ENCODE peak calls at places on chromosomes 4 and X, in seven cellular contexts. Q, W, L, A, C, K and J are unnamed samples.

GRCh38 chrX:50707955-50708694 is 105.9 kb downstream of the SHROOM4 start:
- DNase-seq in Q (no peak), W (no peak), L (peak), A (no peak), C (no peak), K (no peak), J (no peak)

GRCh38 chrX:148609766-148610698 is 109.6 kb downstream of the AFF2 start:
- DNase-seq in Q (peak), W (no peak), L (no peak), A (no peak), C (no peak), K (no peak), J (peak)

GRCh38 chr4:36773467-36773866 is 471.1 kb upstream of the NWD2 start:
- DNase-seq in Q (no peak), W (no peak), L (no peak), A (no peak), C (no peak), K (no peak), J (no peak)

GRCh38 chr4:36207808-36208207 is 36.5 kb downstream of the ARAP2 start:
- DNase-seq in Q (no peak), W (no peak), L (no peak), A (no peak), C (no peak), K (no peak), J (no peak)

GRCh38 chr4:76782837-76783236 is 115.1 kb downstream of the SOWAHB start:
- DNase-seq in Q (no peak), W (no peak), L (no peak), A (no peak), C (no peak), K (no peak), J (no peak)

GRCh38 chr4:8173641-8174242 is 15.1 kb upstream of the ABLIM2 start:
- DNase-seq in Q (no peak), W (no peak), L (no peak), A (no peak), C (no peak), K (no peak), J (no peak)

GRCh38 chrX:68498044-68498507 is 775 bp upstream of the YIPF6 start:
- DNase-seq in Q (no peak), W (no peak), L (no peak), A (no peak), C (no peak), K (no peak), J (peak)

GRCh38 chr4:68375667-68376559 is 26.0 kb upstream of the YTHDC1 start:
- DNase-seq in Q (peak), W (peak), L (peak), A (no peak), C (peak), K (no peak), J (peak)

GRCh38 chr4:111602848-111603247 is 542.4 kb upstream of the FAM241A start:
- DNase-seq in Q (no peak), W (no peak), L (peak), A (no peak), C (no peak), K (no peak), J (no peak)

GRCh38 chr4:39698424-39699009 is 581 bp downstream of the UBE2K start:
- DNase-seq in Q (no peak), W (no peak), L (peak), A (peak), C (peak), K (no peak), J (no peak)

GRCh38 chr4:113761682-113762060 is at the start of gene CAMK2D:
- DNase-seq in Q (peak), W (peak), L (peak), A (peak), C (peak), K (no peak), J (peak)

GRCh38 chr4:26039950-26040349 is 125.9 kb downstream of the SMIM20 start:
- DNase-seq in Q (no peak), W (no peak), L (no peak), A (no peak), C (no peak), K (no peak), J (no peak)

GRCh38 chr4:37441231-37442061 is 196.9 kb downstream of the NWD2 start:
- DNase-seq in Q (no peak), W (no peak), L (no peak), A (no peak), C (no peak), K (peak), J (no peak)

GRCh38 chr4:186953601-186954260 is 230.1 kb upstream of the FAT1 start:
- DNase-seq in Q (no peak), W (no peak), L (no peak), A (no peak), C (peak), K (no peak), J (no peak)

GRCh38 chr4:163166041-163166579 is 580 bp downstream of the NAF1 start:
- DNase-seq in Q (peak), W (peak), L (peak), A (peak), C (peak), K (no peak), J (peak)

GRCh38 chrX:50100188-50100587 is 100.6 kb downstream of the AKAP4 start:
- DNase-seq in Q (peak), W (no peak), L (peak), A (no peak), C (peak), K (no peak), J (peak)

GRCh38 chr4:123822353-123822752 is 425.8 kb downstream of the SPRY1 start:
- DNase-seq in Q (no peak), W (no peak), L (no peak), A (no peak), C (no peak), K (no peak), J (no peak)
- TF ChIP-seq CTCF in Q (no peak), W (no peak), L (no peak), A (no peak), C (no peak), K (no peak), J (no peak)

GRCh38 chrX:46903458-46904242 is 8.6 kb upstream of the JADE3 start:
- DNase-seq in Q (peak), W (peak), L (peak), A (peak), C (peak), K (no peak), J (peak)
- TF ChIP-seq CTCF in Q (no peak), W (peak), L (peak), A (peak), C (peak), K (peak), J (no peak)

DNA sequence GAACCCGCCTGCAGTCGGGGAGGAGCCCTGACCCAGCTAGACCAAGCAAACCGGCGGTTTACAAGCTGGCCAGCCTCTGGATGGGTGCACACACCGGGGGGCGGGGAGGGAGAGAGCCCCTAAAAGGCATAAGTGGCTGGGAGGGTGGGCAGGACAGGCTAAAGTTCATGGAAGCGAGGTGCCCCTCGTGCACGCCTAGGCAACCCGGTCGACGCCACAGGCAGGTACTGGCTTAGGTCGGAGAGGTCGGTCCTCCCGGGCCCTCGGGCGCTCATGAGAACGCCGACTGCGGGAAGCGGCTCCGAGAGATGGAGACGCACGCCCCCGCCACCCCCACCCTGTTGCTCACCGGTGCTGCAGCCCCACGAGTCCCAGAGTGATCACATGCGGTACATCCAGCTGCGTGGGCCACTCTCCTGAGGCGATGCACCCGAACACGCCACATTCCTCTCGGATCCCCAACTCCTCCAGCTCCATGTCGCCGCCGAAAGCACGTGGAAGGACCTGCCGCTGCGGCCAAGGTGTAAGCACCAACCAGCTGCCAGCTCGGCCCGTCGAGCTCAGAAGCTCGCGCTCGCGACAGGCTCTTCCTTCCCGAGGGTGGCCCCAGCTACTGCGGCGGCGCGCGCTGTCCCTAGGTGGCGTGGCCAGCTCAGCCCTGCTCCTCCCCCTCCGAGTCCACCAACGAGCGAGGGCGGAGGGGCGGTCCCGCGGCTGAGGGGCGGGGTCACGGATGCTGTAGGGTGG is at the start of gene PPAT:
- DNase-seq in Q (peak), W (peak), L (peak), A (peak), C (peak), K (peak), J (peak)
- TF ChIP-seq CTCF in Q (no peak), W (peak), L (no peak), A (peak), C (peak), K (no peak), J (no peak)

DNA sequence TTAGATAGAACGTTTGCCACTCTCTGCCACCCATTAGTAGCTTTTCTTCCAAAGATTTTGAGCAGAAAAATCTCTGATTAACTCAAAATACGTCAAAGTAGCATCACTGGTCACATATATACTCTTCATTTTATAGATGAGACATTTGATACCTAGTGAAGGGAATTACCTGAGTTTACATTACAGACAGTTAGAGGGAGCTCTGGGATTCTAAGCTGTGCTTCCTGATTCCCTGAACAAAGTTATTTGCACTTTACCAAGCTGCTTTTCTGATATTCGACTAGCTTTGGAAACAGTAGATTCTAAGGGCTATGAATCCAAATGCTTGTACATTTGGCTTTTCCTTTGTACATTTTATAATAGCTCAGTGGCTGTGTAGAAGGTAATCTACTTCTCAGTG is 1602.1 kb downstream of the STIM2 start:
- DNase-seq in Q (no peak), W (no peak), L (no peak), A (no peak), C (no peak), K (no peak), J (no peak)
- TF ChIP-seq CTCF in Q (no peak), W (no peak), L (peak), A (no peak), C (no peak), K (no peak), J (no peak)

GRCh38 chrX:54439967-54440871 is at the start of gene TSR2:
- DNase-seq in Q (peak), W (peak), L (peak), A (peak), C (peak), K (peak), J (peak)
- TF ChIP-seq CTCF in Q (no peak), W (no peak), L (no peak), A (no peak), C (no peak), K (peak), J (no peak)

GRCh38 chrX:153689654-153690465 is 2.1 kb downstream of the SLC6A8 start:
- DNase-seq in Q (no peak), W (no peak), L (no peak), A (no peak), C (no peak), K (no peak), J (no peak)
- TF ChIP-seq CTCF in Q (no peak), W (no peak), L (no peak), A (no peak), C (no peak), K (peak), J (no peak)

DNA sequence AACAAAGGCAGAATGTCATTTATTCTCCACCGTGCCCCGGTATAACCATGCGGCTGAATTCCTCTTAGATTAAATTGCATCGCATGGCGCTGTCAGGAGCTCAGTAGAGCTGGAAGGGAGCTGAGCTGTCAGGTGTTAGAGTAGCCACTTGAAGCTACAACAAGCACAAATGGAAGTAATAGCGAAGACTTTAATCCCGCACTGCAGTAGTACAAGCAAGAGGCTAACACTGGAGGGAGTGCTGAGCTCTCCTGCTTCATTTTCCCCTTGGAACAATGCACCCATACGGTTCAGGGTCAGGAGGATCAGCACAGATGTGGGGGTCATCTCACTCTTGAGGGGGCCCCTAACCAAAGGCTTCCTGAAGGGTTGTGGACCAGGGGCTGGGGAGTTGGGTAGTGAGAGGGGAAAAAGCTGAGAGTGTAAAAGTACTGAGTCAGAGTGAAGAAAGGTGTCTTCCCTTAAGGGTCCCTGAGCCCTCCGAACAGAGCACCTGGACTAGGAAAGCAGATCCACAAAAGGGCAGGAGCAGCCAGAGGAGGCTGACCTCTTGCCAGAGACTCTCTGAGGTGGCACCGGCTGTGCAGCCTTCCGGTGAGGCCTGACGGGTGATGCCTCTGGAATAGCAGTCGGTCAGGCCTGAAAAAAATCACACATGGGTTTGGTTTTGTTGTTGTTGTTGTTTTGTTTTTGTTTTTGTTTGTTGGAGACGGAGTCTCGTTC is 36.0 kb upstream of the CBR4 start:
- DNase-seq in Q (no peak), W (no peak), L (no peak), A (no peak), C (no peak), K (no peak), J (no peak)
- TF ChIP-seq CTCF in Q (no peak), W (no peak), L (peak), A (no peak), C (no peak), K (no peak), J (no peak)